ENCODE peak calls at places on chromosomes 16 and 17, in seven cellular contexts. R is HCT116, W is K562, Z is H1, A is HepG2, I is GM12878, N is SK-N-SH. E is an unnamed sample.

GRCh38 chr16:88737298-88738166 is 31.2 kb downstream of the CTU2 start:
- DNase-seq in R (peak), W (peak), Z (peak), A (peak), I (peak), N (peak), E (peak)

GRCh38 chr16:88356124-88356726 is 26.5 kb upstream of the ZNF469 start:
- DNase-seq in R (no peak), W (no peak), Z (no peak), A (no peak), I (no peak), N (no peak), E (no peak)

GRCh38 chr17:50426814-50427787 is 1.1 kb downstream of the ACSF2 start:
- DNase-seq in R (peak), W (peak), Z (peak), A (peak), I (no peak), N (peak), E (peak)

GRCh38 chr17:31392856-31393748 is 1.6 kb downstream of the RAB11FIP4 start:
- DNase-seq in R (no peak), W (no peak), Z (peak), A (no peak), I (no peak), N (no peak), E (no peak)

GRCh38 chr17:4220655-4221054 is 43.1 kb downstream of the ANKFY1 start:
- DNase-seq in R (no peak), W (no peak), Z (no peak), A (no peak), I (no peak), N (no peak), E (no peak)

GRCh38 chr17:56314026-56314425 is 160.8 kb downstream of the ANKFN1 start:
- DNase-seq in R (no peak), W (no peak), Z (no peak), A (no peak), I (no peak), N (no peak), E (no peak)

GRCh38 chr17:48578616-48579560 is 738 bp upstream of the HOXB4 start:
- DNase-seq in R (no peak), W (peak), Z (no peak), A (no peak), I (no peak), N (no peak), E (no peak)

GRCh38 chr17:19024101-19025078 is 19.8 kb upstream of the FAM83G start:
- DNase-seq in R (no peak), W (no peak), Z (no peak), A (no peak), I (no peak), N (no peak), E (no peak)

GRCh38 chr16:70157477-70158260 is 15.9 kb upstream of the CLEC18C start:
- DNase-seq in R (no peak), W (no peak), Z (no peak), A (peak), I (no peak), N (peak), E (no peak)

GRCh38 chr16:55710466-55710865 is 54.7 kb downstream of the SLC6A2 start:
- DNase-seq in R (no peak), W (no peak), Z (no peak), A (no peak), I (no peak), N (no peak), E (peak)

GRCh38 chr17:32259596-32259995 is 6.0 kb upstream of the RHBDL3 start:
- DNase-seq in R (no peak), W (no peak), Z (no peak), A (no peak), I (no peak), N (no peak), E (no peak)

GRCh38 chr16:81451753-81452680 is 7.4 kb downstream of the CMIP start:
- DNase-seq in R (no peak), W (no peak), Z (no peak), A (peak), I (no peak), N (no peak), E (no peak)

GRCh38 chr16:47928008-47928407 is 227.8 kb downstream of the ABCC12 start:
- DNase-seq in R (peak), W (no peak), Z (no peak), A (peak), I (no peak), N (no peak), E (peak)

GRCh38 chr16:1610841-1611653 is 825 bp downstream of the IFT140 start:
- DNase-seq in R (no peak), W (no peak), Z (no peak), A (no peak), I (no peak), N (no peak), E (peak)

GRCh38 chr17:78892936-78893379 is 10.0 kb downstream of the CEP295NL start:
- DNase-seq in R (no peak), W (no peak), Z (no peak), A (no peak), I (no peak), N (no peak), E (no peak)

GRCh38 chr17:37512442-37513070 is 22.9 kb downstream of the DUSP14 start:
- DNase-seq in R (no peak), W (no peak), Z (no peak), A (no peak), I (no peak), N (no peak), E (no peak)

GRCh38 chr16:68370921-68371651 is 60.3 kb downstream of the PRMT7 start:
- DNase-seq in R (no peak), W (no peak), Z (no peak), A (no peak), I (no peak), N (no peak), E (no peak)

GRCh38 chr17:79933863-79934652 is 94.8 kb upstream of the CBX4 start:
- DNase-seq in R (no peak), W (no peak), Z (no peak), A (no peak), I (no peak), N (no peak), E (peak)

GRCh38 chr17:81871387-81872120 is 417 bp upstream of the ARHGDIA start:
- DNase-seq in R (peak), W (no peak), Z (peak), A (peak), I (peak), N (peak), E (peak)

GRCh38 chr17:31310260-31310659 is 3.6 kb downstream of the EVI2B start:
- DNase-seq in R (no peak), W (no peak), Z (no peak), A (no peak), I (no peak), N (no peak), E (no peak)

GRCh38 chr16:49748322-49748721 is 107.6 kb downstream of the ZNF423 start:
- DNase-seq in R (peak), W (no peak), Z (no peak), A (no peak), I (no peak), N (no peak), E (no peak)

GRCh38 chr16:27107185-27107592 is 40.5 kb downstream of the C16orf82 start:
- DNase-seq in R (no peak), W (peak), Z (no peak), A (no peak), I (no peak), N (no peak), E (peak)

GRCh38 chr17:73348018-73348823 is 36.4 kb upstream of the CDC42EP4 start:
- DNase-seq in R (no peak), W (no peak), Z (no peak), A (no peak), I (no peak), N (no peak), E (no peak)

GRCh38 chr17:73349138-73349537 is 37.3 kb upstream of the CDC42EP4 start:
- DNase-seq in R (no peak), W (no peak), Z (no peak), A (no peak), I (no peak), N (no peak), E (no peak)

GRCh38 chr17:73347355-73347754 is 35.6 kb upstream of the CDC42EP4 start:
- DNase-seq in R (no peak), W (no peak), Z (no peak), A (no peak), I (no peak), N (no peak), E (no peak)

GRCh38 chr17:73348824-73349095 is 37.0 kb upstream of the CDC42EP4 start:
- DNase-seq in R (no peak), W (no peak), Z (no peak), A (no peak), I (no peak), N (no peak), E (no peak)

DNA sequence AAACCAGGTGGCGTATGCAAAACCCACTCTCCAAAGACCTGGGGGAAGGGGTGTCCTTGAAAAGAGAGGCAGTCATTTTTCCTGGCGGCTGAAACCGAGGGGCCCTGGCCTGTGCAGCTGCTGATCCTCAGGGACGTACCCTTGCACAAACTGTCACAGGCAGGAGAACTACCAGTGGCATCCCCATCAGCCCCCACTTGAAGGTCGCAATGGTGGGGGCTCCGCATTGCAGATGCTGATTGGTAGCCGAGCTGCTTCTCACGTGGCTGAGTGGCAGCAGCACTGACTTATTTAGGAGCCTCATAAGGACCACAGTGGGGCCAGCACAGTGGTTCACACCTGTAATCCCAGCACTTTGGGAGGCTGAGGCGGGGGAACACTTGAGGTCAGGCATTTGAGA is 35.0 kb upstream of the CDC42EP4 start:
- DNase-seq in R (no peak), W (no peak), Z (no peak), A (no peak), I (no peak), N (no peak), E (no peak)
- TF ChIP-seq JUND in R (no peak), W (no peak), Z (no peak), A (no peak), I (no peak), N (no peak), E (no peak)

DNA sequence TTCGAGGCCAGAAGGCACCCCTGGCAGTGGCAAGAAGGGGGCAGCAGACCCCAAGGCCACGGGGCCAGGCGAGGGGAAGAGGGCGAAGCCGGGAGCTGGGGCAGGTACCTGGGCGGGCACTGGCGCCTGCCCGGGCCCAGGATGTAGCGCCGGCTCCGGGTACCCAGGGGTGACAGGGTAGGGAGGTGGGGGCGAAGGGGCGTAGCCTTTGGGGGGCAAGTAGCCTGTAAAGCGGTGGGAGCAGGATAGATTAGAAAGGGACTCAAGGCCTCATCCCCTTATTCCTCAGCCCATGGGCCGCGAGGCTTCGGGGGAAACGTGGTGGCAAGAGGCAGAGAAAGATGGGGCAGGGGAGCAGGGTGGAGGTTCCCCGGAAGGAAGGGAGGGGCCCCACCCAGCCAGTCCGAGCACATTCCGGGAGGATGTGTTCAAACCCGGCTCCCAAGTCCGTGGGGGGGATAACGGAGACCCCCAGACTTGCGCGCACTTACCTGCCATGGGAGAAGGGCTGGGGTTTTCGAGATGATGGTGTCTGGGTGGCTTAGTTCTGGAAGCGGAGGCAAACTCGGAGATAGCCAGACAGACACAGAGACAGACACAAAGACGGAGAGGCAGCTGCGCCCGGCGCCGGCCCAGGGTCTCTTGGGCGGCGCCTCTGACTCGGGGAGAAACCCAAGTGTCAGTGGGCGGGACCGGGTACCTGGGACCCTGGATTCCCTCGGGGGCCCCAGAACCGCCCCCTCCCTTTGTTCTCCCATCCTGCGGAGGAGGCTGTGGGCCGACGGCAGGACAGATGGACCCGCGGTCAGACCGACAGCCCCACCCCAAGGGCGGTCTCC is 493 bp downstream of the PLSCR3 start:
- DNase-seq in R (no peak), W (peak), Z (peak), A (no peak), I (no peak), N (peak), E (peak)
- TF ChIP-seq JUND in R (no peak), W (no peak), Z (no peak), A (no peak), I (no peak), N (no peak), E (no peak)

DNA sequence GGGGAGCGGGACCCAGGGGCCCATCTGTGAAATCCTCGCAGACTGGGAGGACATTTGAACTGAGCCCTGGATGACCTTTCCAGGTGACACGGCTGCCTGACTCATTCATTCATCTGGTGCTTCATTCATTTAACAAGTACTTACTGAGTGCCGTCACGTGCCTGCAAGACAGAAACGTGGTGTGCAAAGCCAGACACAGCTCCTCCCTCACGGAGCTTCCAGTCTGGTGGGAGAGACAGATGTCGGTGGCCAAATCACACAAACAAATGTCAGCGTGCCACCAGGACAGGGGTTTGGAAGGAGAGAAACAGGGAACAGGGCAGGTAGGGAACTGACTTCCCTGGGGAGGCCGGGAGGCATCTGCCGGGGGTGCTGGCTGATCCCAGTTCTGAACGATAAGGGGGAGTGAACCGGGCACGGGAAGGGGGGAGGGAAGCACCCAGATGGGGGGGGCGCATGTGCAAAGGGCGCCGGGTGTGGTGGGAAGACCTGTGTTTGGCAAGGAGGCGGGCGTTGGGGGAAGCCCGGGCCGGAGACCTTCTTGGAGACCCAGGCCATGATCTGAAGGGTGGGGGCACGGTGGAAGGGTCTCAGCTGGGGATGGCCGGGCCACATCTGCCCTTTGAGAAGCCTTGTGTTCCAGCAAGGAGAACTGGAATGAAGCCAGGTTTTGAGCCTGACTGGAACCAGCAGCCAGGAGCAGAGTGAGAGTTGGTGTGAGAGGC is 93.6 kb upstream of the CIBAR2 start:
- DNase-seq in R (no peak), W (peak), Z (no peak), A (peak), I (no peak), N (peak), E (no peak)
- TF ChIP-seq JUND in R (no peak), W (no peak), Z (no peak), A (no peak), I (no peak), N (no peak), E (no peak)

DNA sequence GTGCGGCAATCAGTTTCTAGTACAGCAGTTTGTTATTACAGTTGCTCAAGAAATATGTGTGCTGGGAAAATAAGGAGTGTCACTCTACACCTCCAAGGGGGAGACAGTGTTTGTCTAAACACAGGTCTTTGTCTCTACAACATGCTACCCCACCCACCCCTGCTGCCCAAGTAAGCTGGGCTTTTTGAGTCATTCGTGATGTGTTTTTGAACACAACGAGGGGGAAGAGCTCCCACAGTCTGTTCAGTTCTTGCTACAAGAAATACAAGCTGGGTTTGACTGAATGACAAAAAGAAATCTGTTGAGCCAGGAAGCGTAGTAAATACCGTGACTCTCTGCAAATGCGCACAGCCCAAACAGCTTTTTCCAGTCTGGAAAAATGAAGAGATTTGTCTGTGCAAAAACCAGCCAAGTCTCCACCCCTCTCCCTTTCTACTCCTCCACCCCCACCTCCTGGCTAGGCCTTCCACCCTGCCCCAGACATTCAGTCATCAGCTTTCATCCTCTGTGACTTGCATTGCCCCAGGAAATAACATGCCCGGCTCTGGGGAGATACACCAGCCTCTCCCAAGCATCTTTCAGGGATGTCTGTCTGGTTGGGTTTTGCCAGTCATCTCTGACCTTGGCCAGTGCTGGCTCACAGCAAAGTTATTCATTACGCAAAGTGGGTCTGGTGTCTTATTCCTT is 25.7 kb downstream of the CHD9 start:
- DNase-seq in R (no peak), W (no peak), Z (no peak), A (no peak), I (no peak), N (peak), E (no peak)
- TF ChIP-seq JUND in R (no peak), W (no peak), Z (no peak), A (no peak), I (no peak), N (no peak), E (no peak)

E was measured in T47D.